ENCODE peak calls at places on chromosomes 2 and 18, in ten cellular contexts. H is EL; A is activated CD4-positive, CD25-positive, alpha-beta regulatory T cell; R is epithelial cell of esophagus; N is body of pancreas; E is nucleus accumbens; V is CD4-positive, alpha-beta T cell; B is vagina; W is NCI-H345; S is NCI-H510A treated with DMSO at 0.1 percent for 48 hours. U is an unnamed sample.

GRCh38 chr2:85852979-85853498 is 35.8 kb downstream of the ST3GAL5 start:
- DNase-seq in H (peak), A (no peak), R (no peak), N (no peak), E (no peak), V (peak), B (no peak), W (no peak), S (no peak), U (no peak)

GRCh38 chr2:48175254-48175653 is 269.0 kb upstream of the FBXO11 start:
- DNase-seq in H (peak), A (no peak), R (peak), N (no peak), E (no peak), V (no peak), B (no peak), W (no peak), S (no peak), U (no peak)

GRCh38 chr2:154697422-154698237 is 865 bp upstream of the KCNJ3 start:
- DNase-seq in H (no peak), A (no peak), R (no peak), N (peak), E (no peak), V (no peak), B (no peak), W (peak), S (peak), U (no peak)

GRCh38 chr18:46497129-46497528 is 159.9 kb downstream of the LOXHD1 start:
- DNase-seq in H (peak), A (no peak), R (peak), N (peak), E (no peak), V (peak), B (no peak), W (no peak), S (no peak), U (peak)

GRCh38 chr2:74405994-74406583 is 15.3 kb downstream of the C2orf81 start:
- DNase-seq in H (no peak), A (no peak), R (peak), N (no peak), E (no peak), V (no peak), B (no peak), W (no peak), S (no peak), U (no peak)

GRCh38 chr2:101150306-101151140 is 659 bp downstream of the TBC1D8 start:
- DNase-seq in H (peak), A (no peak), R (no peak), N (peak), E (no peak), V (peak), B (no peak), W (peak), S (no peak), U (no peak)

GRCh38 chr2:159256159-159256558 is 30.3 kb downstream of the WDSUB1 start:
- DNase-seq in H (peak), A (no peak), R (no peak), N (no peak), E (no peak), V (no peak), B (no peak), W (no peak), S (no peak), U (no peak)

GRCh38 chr2:128366746-128367511 is 48.3 kb upstream of the HS6ST1 start:
- DNase-seq in H (no peak), A (no peak), R (no peak), N (no peak), E (no peak), V (no peak), B (no peak), W (peak), S (no peak), U (no peak)

GRCh38 chr2:180021850-180022249 is 14.8 kb upstream of the CWC22 start:
- DNase-seq in H (no peak), A (no peak), R (no peak), N (no peak), E (no peak), V (no peak), B (no peak), W (no peak), S (no peak), U (no peak)

GRCh38 chr2:215979615-215980014 is 33.7 kb downstream of the MREG start:
- DNase-seq in H (no peak), A (no peak), R (no peak), N (no peak), E (no peak), V (no peak), B (no peak), W (no peak), S (no peak), U (no peak)

GRCh38 chr2:109195193-109196045 is 66.4 kb downstream of the SH3RF3 start:
- DNase-seq in H (no peak), A (no peak), R (no peak), N (no peak), E (no peak), V (no peak), B (no peak), W (no peak), S (peak), U (no peak)

GRCh38 chr2:45237850-45238542 is 228.7 kb upstream of the SIX2 start:
- DNase-seq in H (peak), A (no peak), R (peak), N (no peak), E (no peak), V (no peak), B (no peak), W (no peak), S (peak), U (peak)

GRCh38 chr2:191311627-191312026 is 66.4 kb downstream of the MYO1B start:
- DNase-seq in H (peak), A (no peak), R (peak), N (no peak), E (no peak), V (no peak), B (no peak), W (no peak), S (no peak), U (peak)

GRCh38 chr2:127388423-127389164 is 819 bp upstream of the MAP3K2 start:
- DNase-seq in H (no peak), A (no peak), R (peak), N (no peak), E (no peak), V (no peak), B (no peak), W (no peak), S (no peak), U (no peak)

GRCh38 chr2:217430916-217431576 is 571.2 kb upstream of the TNP1 start:
- DNase-seq in H (peak), A (no peak), R (no peak), N (no peak), E (no peak), V (no peak), B (no peak), W (no peak), S (no peak), U (no peak)

GRCh38 chr2:46298272-46298521 is 990 bp downstream of the EPAS1 start:
- DNase-seq in H (no peak), A (no peak), R (no peak), N (no peak), E (no peak), V (no peak), B (no peak), W (no peak), S (no peak), U (no peak)

GRCh38 chr2:50953021-50953420 is 78.9 kb downstream of the NRXN1 start:
- DNase-seq in H (no peak), A (no peak), R (peak), N (no peak), E (no peak), V (no peak), B (no peak), W (no peak), S (no peak), U (peak)

GRCh38 chr2:8002765-8003393 is 679.0 kb upstream of the ID2 start:
- DNase-seq in H (no peak), A (no peak), R (no peak), N (no peak), E (no peak), V (no peak), B (no peak), W (no peak), S (no peak), U (no peak)

GRCh38 chr18:55302337-55302833 is 285.6 kb downstream of the TCF4 start:
- DNase-seq in H (peak), A (no peak), R (no peak), N (no peak), E (no peak), V (no peak), B (no peak), W (no peak), S (no peak), U (no peak)

GRCh38 chr18:53018791-53019190 is 678.8 kb downstream of the DCC start:
- DNase-seq in H (no peak), A (no peak), R (peak), N (no peak), E (no peak), V (no peak), B (no peak), W (no peak), S (no peak), U (no peak)

GRCh38 chr2:233079953-233080835 is 20.1 kb downstream of the INPP5D start:
- DNase-seq in H (no peak), A (no peak), R (no peak), N (no peak), E (no peak), V (no peak), B (no peak), W (no peak), S (no peak), U (no peak)